ENCODE peak calls at places on chromosomes 1 and 21, in eight cellular contexts. W is left ventricle myocardium inferior; A is GM23248; K is small intestine; R is IMR-90; Z is right atrium auricular region; V is naive thymus-derived CD4-positive, alpha-beta T cell; P is cardiac muscle cell. Y is an unnamed sample.

GRCh38 chr1:115257596-115257995 is 80.5 kb downstream of the NGF start:
- DNase-seq in W (no peak), K (no peak), R (no peak), V (no peak), P (no peak), Z (no peak), A (no peak), Y (no peak)

GRCh38 chr1:54609301-54609921 is 13.9 kb downstream of the FAM151A start:
- DNase-seq in P (no peak), Z (no peak), V (no peak), K (no peak), W (no peak), A (no peak), R (no peak), Y (no peak)

GRCh38 chr21:33075596-33076195 is 5.8 kb downstream of the OLIG1 start:
- DNase-seq in A (no peak), P (no peak), V (no peak), W (no peak), R (no peak), Z (no peak), K (no peak), Y (no peak)

GRCh38 chr1:151539321-151540020 is 638 bp upstream of the TUFT1 start:
- DNase-seq in Z (peak; percentile 75), P (peak; percentile 90), R (peak; percentile 96), K (peak; percentile 98), A (peak; percentile 91), W (peak; percentile 59), V (peak; percentile 4), Y (peak; percentile 77)

GRCh38 chr1:206734499-206735142 is 36.0 kb upstream of the IL19 start:
- DNase-seq in Z (no peak), W (no peak), A (peak; percentile 64), K (peak; percentile 48), V (peak; percentile 87), R (peak; percentile 37), P (peak; percentile 58), Y (peak; percentile 45)

GRCh38 chr1:247110627-247111258 is 6.6 kb upstream of the ZNF669 start:
- DNase-seq in R (peak; percentile 6), Z (no peak), W (no peak), V (peak; percentile 10), A (peak; percentile 62), P (no peak), K (peak; percentile 26), Y (no peak)

GRCh38 chr1:230120949-230121381 is 53.9 kb downstream of the GALNT2 start:
- DNase-seq in R (no peak), W (no peak), V (no peak), P (peak; percentile 40), A (peak; percentile 65), Z (no peak), K (peak; percentile 41), Y (peak; percentile 40)

GRCh38 chr1:94562502-94563260 is 21.1 kb upstream of the F3 start:
- DNase-seq in P (no peak), Z (no peak), V (no peak), A (no peak), K (peak; percentile 71), R (no peak), W (no peak), Y (no peak)

GRCh38 chr1:3184666-3185065 is 115.7 kb downstream of the PRDM16 start:
- DNase-seq in P (no peak), V (no peak), Z (no peak), W (no peak), R (no peak), A (no peak), K (no peak), Y (no peak)
- H3K4me1 ChIP-seq in P (peaks cover 33% of the 10 kb centered on the region), V (no peaks in the 10 kb centered on the region), Z (no peaks in the 10 kb centered on the region), W (peaks cover 41% of the 10 kb centered on the region), R (no peaks in the 10 kb centered on the region), A (no peaks in the 10 kb centered on the region), K (no peaks in the 10 kb centered on the region), Y (no peaks in the 10 kb centered on the region)

DNA sequence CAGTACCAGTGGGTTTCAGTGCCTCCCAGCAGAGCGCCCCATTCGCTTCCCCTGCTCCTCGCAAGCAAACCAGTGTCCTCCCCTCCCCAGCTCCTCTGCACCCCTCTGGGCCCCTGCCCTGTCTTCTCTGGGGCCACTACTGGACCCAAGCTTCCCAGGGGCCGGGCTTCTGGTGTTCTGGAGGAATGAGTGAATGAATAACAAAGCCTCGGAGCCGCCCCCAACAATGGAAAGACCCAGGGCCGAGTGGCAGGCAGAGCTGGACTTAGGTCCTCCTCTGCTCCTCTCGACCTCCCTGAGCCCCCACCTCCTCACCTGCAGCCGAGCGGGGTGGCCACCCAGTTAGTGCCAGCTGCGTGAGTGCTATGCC is 37.6 kb downstream of the MATN1 start:
- DNase-seq in R (no peak), Z (no peak), V (no peak), K (no peak), P (no peak), W (no peak), A (no peak), Y (no peak)
- H3K4me1 ChIP-seq in R (no peaks in the 10 kb centered on the region), Z (no peaks in the 10 kb centered on the region), V (peaks cover 8% of the 10 kb centered on the region), K (no peaks in the 10 kb centered on the region), P (peaks cover 14% of the 10 kb centered on the region), W (peaks cover 18% of the 10 kb centered on the region), A (peaks cover 7% of the 10 kb centered on the region), Y (no peaks in the 10 kb centered on the region)

GRCh38 chr1:197049100-197049499 is 18.0 kb downstream of the F13B start:
- DNase-seq in A (no peak), W (no peak), R (no peak), P (no peak), K (no peak), Z (no peak), V (no peak), Y (no peak)
- H3K4me1 ChIP-seq in A (no peaks in the 10 kb centered on the region), W (no peaks in the 10 kb centered on the region), R (no peaks in the 10 kb centered on the region), P (no peaks in the 10 kb centered on the region), K (no peaks in the 10 kb centered on the region), Z (no peaks in the 10 kb centered on the region), V (no peaks in the 10 kb centered on the region), Y (no peaks in the 10 kb centered on the region)

GRCh38 chr1:171441278-171441677 is 44.1 kb upstream of the PRRC2C start:
- DNase-seq in V (no peak), R (peak; percentile 89), K (no peak), P (peak; percentile 51), A (peak; percentile 87), Z (no peak), W (no peak), Y (peak; percentile 28)
- H3K4me1 ChIP-seq in V (no peaks in the 10 kb centered on the region), R (peaks cover 3% of the 10 kb centered on the region), K (no peaks in the 10 kb centered on the region), P (no peaks in the 10 kb centered on the region), A (peaks cover 19% of the 10 kb centered on the region), Z (no peaks in the 10 kb centered on the region), W (no peaks in the 10 kb centered on the region), Y (peaks cover 14% of the 10 kb centered on the region)

GRCh38 chr1:172394167-172394751 is 26.2 kb upstream of the C1orf105 start:
- DNase-seq in V (peak; percentile 64), W (no peak), R (peak; percentile 22), Z (no peak), A (peak; percentile 49), P (no peak), K (peak; percentile 65), Y (no peak)
- H3K4me1 ChIP-seq in V (peaks cover 38% of the 10 kb centered on the region), W (peaks cover 78% of the 10 kb centered on the region), R (peaks cover 2% of the 10 kb centered on the region), Z (no peaks in the 10 kb centered on the region), A (peaks cover 67% of the 10 kb centered on the region), P (no peaks in the 10 kb centered on the region), K (peaks cover 3% of the 10 kb centered on the region), Y (peaks cover 19% of the 10 kb centered on the region)

DNA sequence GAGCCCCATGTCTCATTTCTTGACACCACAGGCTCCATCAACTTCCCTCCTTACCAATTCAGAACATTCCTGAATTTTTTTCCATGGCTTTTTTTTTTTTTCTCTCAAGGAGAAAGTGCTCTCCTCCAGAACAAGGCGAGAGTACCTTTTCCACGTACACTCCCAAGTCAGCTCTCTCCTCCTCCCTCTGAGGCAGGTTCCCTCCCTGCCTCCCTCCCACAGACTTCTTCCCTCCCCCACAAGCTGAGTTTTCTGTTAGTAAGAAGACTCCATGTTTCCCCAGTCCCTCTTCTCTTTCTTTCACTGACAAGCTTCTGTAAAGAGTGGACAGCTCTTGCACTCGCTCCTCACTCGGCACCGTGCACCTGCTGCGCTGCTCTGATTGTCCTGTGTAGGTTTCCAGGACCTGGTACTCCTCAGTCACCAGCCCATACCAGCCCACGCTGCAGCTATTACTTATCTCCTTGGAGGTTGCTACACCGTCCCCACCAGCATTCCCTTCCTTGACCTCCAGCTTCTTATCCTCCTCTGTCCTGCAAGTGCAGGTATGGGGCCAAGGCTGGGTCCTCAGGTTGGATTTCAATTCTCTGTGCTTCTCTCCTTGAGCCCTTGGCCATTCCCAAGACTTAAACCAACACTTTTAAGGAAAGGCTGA is 3.8 kb downstream of the TRAF5 start:
- DNase-seq in R (no peak), Z (no peak), K (no peak), V (no peak), A (no peak), P (no peak), W (no peak), Y (no peak)
- H3K4me1 ChIP-seq in R (peaks cover 16% of the 10 kb centered on the region), Z (no peaks in the 10 kb centered on the region), K (peaks cover 23% of the 10 kb centered on the region), V (peaks cover 59% of the 10 kb centered on the region), A (peaks cover 19% of the 10 kb centered on the region), P (peaks cover 6% of the 10 kb centered on the region), W (peaks cover 34% of the 10 kb centered on the region), Y (no peaks in the 10 kb centered on the region)

GRCh38 chr1:29122987-29123870 is 474 bp downstream of the TMEM200B start:
- DNase-seq in Z (no peak), P (peak; percentile 48), V (peak; percentile 39), R (peak; percentile 16), K (no peak), W (peak; percentile 19), A (peak; percentile 69), Y (no peak)
- H3K4me1 ChIP-seq in Z (no peaks in the 10 kb centered on the region), P (peaks cover 3% of the 10 kb centered on the region), V (peaks cover 11% of the 10 kb centered on the region), R (peaks cover 17% of the 10 kb centered on the region), K (peaks cover 2% of the 10 kb centered on the region), W (peaks cover 43% of the 10 kb centered on the region), A (no peaks in the 10 kb centered on the region), Y (peaks cover 9% of the 10 kb centered on the region)

GRCh38 chr1:172585348-172585747 is 52.4 kb downstream of the SUCO start:
- DNase-seq in P (peak; percentile 66), K (peak; percentile 5), Z (no peak), R (peak; percentile 46), A (peak; percentile 82), W (no peak), V (no peak), Y (peak; percentile 5)
- H3K4me1 ChIP-seq in P (peaks cover 3% of the 10 kb centered on the region), K (no peaks in the 10 kb centered on the region), Z (no peaks in the 10 kb centered on the region), R (peaks cover 10% of the 10 kb centered on the region), A (peaks cover 70% of the 10 kb centered on the region), W (peaks cover 19% of the 10 kb centered on the region), V (no peaks in the 10 kb centered on the region), Y (peaks cover 10% of the 10 kb centered on the region)

DNA sequence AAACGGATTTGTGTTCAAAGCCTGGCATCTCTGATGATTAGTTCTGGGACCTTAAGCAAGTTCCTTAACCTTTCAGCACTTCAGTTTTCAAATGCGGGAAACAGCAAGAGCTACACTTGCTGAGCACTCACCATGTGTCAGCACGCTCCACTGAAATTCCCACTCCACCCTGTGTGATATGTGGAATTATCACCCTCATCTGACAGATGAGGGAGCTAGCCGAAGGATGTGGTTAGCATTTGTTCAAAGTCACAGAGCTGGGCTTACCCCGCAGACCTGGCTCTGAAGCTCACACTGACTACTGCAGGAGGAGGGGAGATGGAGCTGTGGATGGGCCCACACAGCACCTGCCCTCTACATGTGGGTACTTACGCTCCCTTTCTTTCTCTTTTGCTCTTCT is 29.1 kb downstream of the IL12RB2 start:
- DNase-seq in P (no peak), V (peak; percentile 22), W (no peak), Z (no peak), R (no peak), K (peak; percentile 33), A (no peak), Y (no peak)
- H3K4me1 ChIP-seq in P (peaks cover 9% of the 10 kb centered on the region), V (peaks cover 17% of the 10 kb centered on the region), W (peaks cover 14% of the 10 kb centered on the region), Z (no peaks in the 10 kb centered on the region), R (peaks cover 7% of the 10 kb centered on the region), K (no peaks in the 10 kb centered on the region), A (peaks cover 20% of the 10 kb centered on the region), Y (no peaks in the 10 kb centered on the region)